ENCODE peak calls at places on chromosomes 12 and 14, in four cellular contexts. O is Peyer's patch; I is CD4-positive, CD25-positive, alpha-beta regulatory T cell; S is iPS DF 6.9. E is an unnamed sample.

GRCh38 chr14:32996343-32996742 is 57.7 kb downstream of the NPAS3 start:
- DNase-seq in O (no peak), S (no peak), I (no peak), E (no peak)

GRCh38 chr12:9902539-9903228 is 21.4 kb downstream of the KLRF2 start:
- DNase-seq in S (no peak), O (no peak), I (no peak), E (peak; percentile 73)

GRCh38 chr12:58465418-58465817 is 454.9 kb downstream of the LRIG3 start:
- DNase-seq in O (no peak), S (no peak), I (no peak), E (no peak)

GRCh38 chr12:121921106-121921505 is 2.7 kb downstream of the CFAP251 start:
- DNase-seq in I (no peak), O (no peak), S (no peak), E (no peak)

GRCh38 chr14:101228949-101229541 is 325.5 kb upstream of the RTL1 start:
- DNase-seq in O (no peak), I (no peak), S (no peak), E (no peak)

GRCh38 chr12:127515941-127516340 is 751.0 kb upstream of the TMEM132C start:
- DNase-seq in O (no peak), S (no peak), I (no peak), E (no peak)

GRCh38 chr12:93684716-93685115 is 7.5 kb downstream of the CRADD start:
- DNase-seq in O (no peak), S (no peak), I (no peak), E (no peak)

GRCh38 chr14:99579903-99580570 is 24.0 kb downstream of the CCDC85C start:
- DNase-seq in I (no peak), O (peak; percentile 87), S (no peak), E (peak; percentile 97)

GRCh38 chr14:72416892-72417291 is 477.0 kb downstream of the DPF3 start:
- DNase-seq in S (no peak), O (no peak), I (no peak), E (peak; percentile 6)

GRCh38 chr12:31106101-31106803 is 32.6 kb downstream of the DDX11 start:
- DNase-seq in I (no peak), O (no peak), S (no peak), E (no peak)

GRCh38 chr14:83867871-83868270 is 1662.1 kb upstream of the FLRT2 start:
- DNase-seq in S (no peak), I (no peak), O (no peak), E (no peak)

GRCh38 chr14:93234798-93235197 is 27.7 kb downstream of the UBR7 start:
- DNase-seq in I (no peak), O (no peak), S (no peak), E (peak; percentile 79)

GRCh38 chr12:120584343-120585149 is 3.3 kb upstream of the POP5 start:
- DNase-seq in O (peak; percentile 83), I (peak; percentile 45), S (no peak), E (no peak)

GRCh38 chr14:91063119-91063518 is 2.7 kb upstream of the RPS6KA5 start:
- DNase-seq in O (no peak), S (no peak), I (peak; percentile 25), E (peak; percentile 26)

GRCh38 chr14:95535226-95536021 is 574 bp downstream of the GLRX5 start:
- DNase-seq in S (no peak), O (no peak), I (no peak), E (no peak)

GRCh38 chr12:6056406-6057211 is 67.9 kb downstream of the VWF start:
- DNase-seq in I (no peak), S (no peak), O (peak; percentile 57), E (no peak)

GRCh38 chr12:57090456-57090855 is 1.5 kb downstream of the NAB2 start:
- DNase-seq in O (no peak), I (no peak), S (no peak), E (no peak)

GRCh38 chr12:29149691-29150382 is 759 bp downstream of the FAR2 start:
- DNase-seq in O (no peak), S (no peak), I (no peak), E (no peak)

GRCh38 chr12:132486576-132486975 is 3.4 kb upstream of the FBRSL1 start:
- DNase-seq in I (no peak), S (no peak), O (no peak), E (no peak)

GRCh38 chr12:123941000-123941399 is 31.6 kb downstream of the CCDC92 start:
- DNase-seq in O (no peak), S (no peak), I (no peak), E (no peak)

GRCh38 chr12:29739279-29739991 is 44.3 kb downstream of the TMTC1 start:
- DNase-seq in S (no peak), O (no peak), I (no peak), E (peak; percentile 39)

GRCh38 chr12:44405267-44405666 is 470.8 kb downstream of the NELL2 start:
- DNase-seq in I (no peak), O (no peak), S (no peak), E (no peak)
- H3K27ac ChIP-seq in I (no peak overlapping the region), O (no peak overlapping the region), S (no peak overlapping the region), E (no peak overlapping the region)

DNA sequence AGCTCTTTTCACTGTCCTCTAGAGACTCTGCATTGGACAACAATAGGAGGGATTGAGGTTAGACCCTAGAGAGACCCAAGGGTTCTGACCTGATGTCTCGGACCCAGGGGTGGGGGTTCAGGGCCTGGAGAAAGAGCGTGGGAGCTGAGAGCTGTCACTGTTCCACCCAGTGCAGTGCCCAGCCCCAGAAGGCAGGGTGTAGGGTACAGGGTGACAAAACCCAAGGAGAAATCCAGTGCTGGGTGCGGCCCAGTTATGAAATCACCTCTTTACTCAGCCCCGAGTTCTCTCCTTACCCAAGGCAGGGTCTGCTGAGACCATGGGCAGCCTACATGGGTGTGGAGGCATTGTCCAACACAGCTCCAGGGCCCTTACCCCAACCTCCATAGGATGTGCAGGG is 2.6 kb downstream of the AQP2 start:
- DNase-seq in S (no peak), I (no peak), O (peak; percentile 19), E (no peak)
- H3K4me1 ChIP-seq in S (no peaks in the 10 kb centered on the region), I (no peaks in the 10 kb centered on the region), O (no peaks in the 10 kb centered on the region), E (no peaks in the 10 kb centered on the region)

GRCh38 chr14:21525571-21525970 is 575 bp downstream of the SALL2 start:
- DNase-seq in O (no peak), I (no peak), S (no peak), E (no peak)
- H3K27me3 ChIP-seq in O (no peaks in the 10 kb centered on the region), I (no peaks in the 10 kb centered on the region), S (no peaks in the 10 kb centered on the region), E (peaks cover 8% of the 10 kb centered on the region)

GRCh38 chr14:21382886-21383847 is 652 bp downstream of the SUPT16H start:
- DNase-seq in O (peak; percentile 62), I (peak; percentile 22), S (no peak), E (peak; percentile 36)

GRCh38 chr14:21383848-21384493 is at the start of gene SUPT16H:
- DNase-seq in I (peak; percentile 93), O (peak; percentile 95), S (peak; percentile 87), E (peak; percentile 85)

GRCh38 chr14:21382095-21382494 is 1.7 kb downstream of the SUPT16H start:
- DNase-seq in S (no peak), I (no peak), O (no peak), E (no peak)

GRCh38 chr14:21384494-21384851 is 654 bp upstream of the SUPT16H start:
- DNase-seq in S (no peak), O (no peak), I (no peak), E (no peak)

GRCh38 chr14:21385170-21385904 is 1.5 kb upstream of the SUPT16H start:
- DNase-seq in O (no peak), I (no peak), S (no peak), E (no peak)
- H3K27ac ChIP-seq in O (peak overlapping the region; percentile 72), I (peak overlapping the region; percentile 94), S (no peak overlapping the region), E (no peak overlapping the region)

DNA sequence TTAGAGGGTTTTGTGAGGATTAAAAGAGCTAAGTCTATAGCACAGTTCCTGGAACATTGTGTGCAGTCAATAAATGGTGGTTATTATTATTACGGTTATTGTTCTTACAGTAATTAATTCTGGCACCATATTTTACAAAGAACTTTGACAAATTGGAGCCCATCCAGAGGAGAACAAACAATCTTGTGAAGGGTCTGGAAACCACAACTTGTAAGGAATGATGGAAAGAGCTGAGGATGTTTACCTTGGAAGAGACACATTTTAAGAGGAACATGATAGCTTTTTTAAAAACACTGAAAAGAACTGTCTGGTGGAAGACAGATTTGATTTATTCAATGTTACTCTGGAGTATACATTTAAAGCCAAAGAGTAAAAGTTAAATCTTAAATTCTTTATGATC is 150.5 kb upstream of the KRR1 start:
- DNase-seq in S (no peak), O (no peak), I (no peak), E (no peak)
- H3K4me1 ChIP-seq in S (no peaks in the 10 kb centered on the region), O (no peaks in the 10 kb centered on the region), I (no peaks in the 10 kb centered on the region), E (peaks cover 55% of the 10 kb centered on the region)

GRCh38 chr14:53226553-53226952 is 73.4 kb upstream of the DDHD1 start:
- DNase-seq in I (no peak), O (no peak), S (no peak), E (no peak)
- H3K27me3 ChIP-seq in I (no peaks in the 10 kb centered on the region), O (no peaks in the 10 kb centered on the region), S (no peaks in the 10 kb centered on the region), E (no peaks in the 10 kb centered on the region)

DNA sequence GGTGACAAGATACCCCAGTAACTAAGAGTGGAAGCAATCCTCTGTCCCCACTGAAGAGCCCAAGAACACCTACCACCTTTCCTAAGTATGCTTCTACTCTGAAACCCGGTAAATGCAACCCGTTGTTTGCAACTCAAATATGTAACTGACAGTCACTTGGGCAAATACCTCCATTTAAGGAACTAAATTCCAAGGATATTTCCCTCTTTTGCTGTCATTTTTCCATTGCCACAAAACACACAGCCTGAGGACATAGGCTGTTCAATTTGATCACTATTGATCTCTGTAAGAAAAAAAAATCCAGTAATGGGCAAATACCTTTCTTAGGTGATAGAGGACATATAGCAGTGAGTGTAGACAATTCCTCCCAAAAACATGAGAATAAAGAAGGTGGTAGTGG is 6.6 kb upstream of the PHLDA1 start:
- DNase-seq in O (no peak), S (no peak), I (no peak), E (no peak)
- H3K27ac ChIP-seq in O (no peak overlapping the region), S (no peak overlapping the region), I (no peak overlapping the region), E (no peak overlapping the region)

GRCh38 chr12:116201908-116202307 is 75.6 kb downstream of the MED13L start:
- DNase-seq in I (no peak), S (no peak), O (no peak), E (no peak)
- H3K4me1 ChIP-seq in I (peaks cover 4% of the 10 kb centered on the region), S (no peaks in the 10 kb centered on the region), O (no peaks in the 10 kb centered on the region), E (no peaks in the 10 kb centered on the region)

GRCh38 chr14:64186231-64187129 is 107.7 kb downstream of the ESR2 start:
- DNase-seq in O (no peak), I (no peak), S (peak; percentile 41), E (no peak)
- H3K27me3 ChIP-seq in O (no peaks in the 10 kb centered on the region), I (no peaks in the 10 kb centered on the region), S (no peaks in the 10 kb centered on the region), E (no peaks in the 10 kb centered on the region)